ENCODE peak calls at places on chromosomes 6 and 20, in six cellular contexts. H, Q, W, B, X and T are unnamed samples.
A peak's percentile ranks its signal among the peaks of the same experiment; 100 is the strongest.

GRCh38 chr6:128417698-128418097 is 102.7 kb downstream of the PTPRK start:
- DNase-seq in W (no peak), B (no peak), H (no peak), X (no peak), Q (no peak), T (no peak)

GRCh38 chr20:44644384-44645131 is 6.9 kb downstream of the ADA start:
- DNase-seq in W (peak; percentile 12), H (no peak), X (no peak), B (no peak), Q (no peak), T (peak; percentile 64)

GRCh38 chr6:135451617-135452190 is 45.8 kb downstream of the AHI1 start:
- DNase-seq in H (peak; percentile 57), X (no peak), B (peak; percentile 7), Q (no peak), W (no peak), T (no peak)

GRCh38 chr20:50224052-50224451 is 33.4 kb downstream of the CEBPB start:
- DNase-seq in X (no peak), W (no peak), H (no peak), B (no peak), Q (no peak), T (no peak)

GRCh38 chr20:13105864-13106457 is 97.2 kb downstream of the SPTLC3 start:
- DNase-seq in B (peak; percentile 7), W (no peak), Q (no peak), H (peak; percentile 56), X (no peak), T (no peak)

GRCh38 chr6:113359155-113360140 is 497.7 kb upstream of the MARCKS start:
- DNase-seq in Q (no peak), H (peak; percentile 42), X (no peak), W (no peak), B (peak; percentile 44), T (no peak)

GRCh38 chr20:47397652-47398301 is 41.3 kb upstream of the ZMYND8 start:
- DNase-seq in W (no peak), Q (no peak), X (no peak), H (no peak), B (no peak), T (no peak)

GRCh38 chr6:47532981-47533585 is 55.5 kb downstream of the CD2AP start:
- DNase-seq in Q (no peak), X (no peak), H (no peak), B (no peak), W (no peak), T (no peak)

GRCh38 chr6:6696867-6697531 is 108.5 kb downstream of the LY86 start:
- DNase-seq in W (no peak), X (peak; percentile 85), Q (no peak), H (peak; percentile 78), B (peak; percentile 45), T (peak; percentile 69)

GRCh38 chr6:6695711-6696048 is 107.2 kb downstream of the LY86 start:
- DNase-seq in B (no peak), H (peak; percentile 67), X (no peak), W (no peak), Q (no peak), T (no peak)

GRCh38 chr6:6694825-6695710 is 106.5 kb downstream of the LY86 start:
- DNase-seq in B (no peak), W (no peak), H (no peak), Q (no peak), X (peak; percentile 89), T (no peak)

GRCh38 chr6:6697620-6698019 is 109.1 kb downstream of the LY86 start:
- DNase-seq in Q (no peak), B (no peak), H (no peak), W (no peak), X (no peak), T (no peak)

DNA sequence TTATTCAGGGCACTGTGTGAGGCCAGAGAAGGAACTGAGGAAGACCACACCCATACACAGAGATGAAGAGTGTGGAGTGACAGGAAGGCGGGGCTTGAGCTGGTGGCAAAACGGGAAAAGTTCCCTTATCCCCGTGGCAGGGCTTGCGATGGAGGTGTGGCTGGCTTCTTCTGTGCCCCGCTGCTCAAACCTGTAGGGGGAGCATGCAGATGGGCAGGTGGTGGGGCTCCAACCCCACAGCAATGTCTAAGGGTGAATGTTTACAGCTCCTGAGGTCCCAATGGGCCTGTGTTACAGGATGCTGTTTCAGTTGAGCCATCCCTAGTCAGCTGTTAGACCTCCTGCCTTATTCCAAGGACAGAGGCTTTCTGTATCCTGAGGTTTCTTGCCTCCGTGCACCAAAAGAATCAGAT is 105.9 kb downstream of the LY86 start:
- DNase-seq in B (no peak), Q (no peak), W (no peak), H (no peak), X (peak; percentile 76), T (no peak)
- TF ChIP-seq CTCF in B (no peak), Q (no peak), W (no peak), H (no peak), X (no peak), T (no peak)

DNA sequence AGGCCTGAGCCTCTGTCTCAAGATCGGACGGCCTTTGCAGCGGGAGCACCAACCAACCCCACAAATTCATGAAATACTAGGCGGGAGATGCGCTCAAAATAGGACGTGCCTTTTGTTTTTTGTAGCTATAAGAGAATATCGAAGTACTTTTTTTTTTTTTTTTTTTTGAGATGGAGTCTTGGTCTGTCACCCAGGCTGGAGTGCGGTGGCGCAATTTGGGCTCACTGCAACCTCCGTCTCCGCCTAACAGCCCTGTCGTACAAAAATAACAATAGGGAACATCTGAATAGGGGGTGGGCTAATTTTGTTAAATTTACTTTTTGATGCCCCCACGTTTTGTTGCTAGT is 5.9 kb upstream of the TUBB2A start:
- DNase-seq in Q (no peak), B (no peak), W (no peak), H (no peak), X (peak; percentile 59), T (no peak)
- TF ChIP-seq CTCF in Q (no peak), B (peak; percentile 9), W (no peak), H (no peak), X (no peak), T (no peak)

DNA sequence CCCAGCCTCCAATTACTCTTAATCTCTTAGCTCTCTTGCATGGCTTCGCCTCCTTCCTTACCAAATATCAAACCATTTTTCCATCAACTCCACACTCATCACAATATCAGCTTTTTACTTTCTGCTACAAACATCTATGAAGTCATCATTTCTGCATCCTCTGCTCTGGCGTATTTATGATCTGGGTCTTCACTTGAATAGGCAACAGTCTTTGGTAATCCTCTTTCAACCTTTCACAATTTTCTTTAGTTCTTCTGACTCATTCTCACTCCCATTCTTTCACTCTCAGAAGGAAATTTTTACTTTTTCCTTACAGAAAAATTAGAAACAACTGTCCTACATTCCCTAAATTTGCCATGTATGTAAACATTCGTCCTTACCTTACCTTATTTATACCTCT is 522.4 kb downstream of the HDGFL1 start:
- DNase-seq in H (peak; percentile 73), Q (no peak), W (no peak), X (no peak), B (no peak), T (no peak)
- TF ChIP-seq CTCF in H (no peak), Q (no peak), W (no peak), X (no peak), B (no peak), T (no peak)

GRCh38 chr6:161557333-161558107 is 283.7 kb upstream of the AGPAT4 start:
- DNase-seq in Q (no peak), H (no peak), B (no peak), X (no peak), W (no peak), T (no peak)
- TF ChIP-seq CTCF in Q (no peak), H (no peak), B (no peak), X (no peak), W (no peak), T (no peak)

GRCh38 chr20:61640846-61641245 is 388.8 kb downstream of the CDH4 start:
- DNase-seq in X (no peak), Q (no peak), B (no peak), H (no peak), W (no peak), T (no peak)

GRCh38 chr20:61646453-61646852 is 394.4 kb downstream of the CDH4 start:
- DNase-seq in Q (no peak), B (no peak), W (no peak), H (no peak), X (no peak), T (no peak)

GRCh38 chr20:61646986-61647385 is 394.9 kb downstream of the CDH4 start:
- DNase-seq in X (no peak), B (no peak), W (no peak), Q (no peak), H (no peak), T (no peak)

GRCh38 chr20:61644387-61645076 is 392.5 kb downstream of the CDH4 start:
- DNase-seq in Q (no peak), H (no peak), X (no peak), B (no peak), W (no peak), T (no peak)

DNA sequence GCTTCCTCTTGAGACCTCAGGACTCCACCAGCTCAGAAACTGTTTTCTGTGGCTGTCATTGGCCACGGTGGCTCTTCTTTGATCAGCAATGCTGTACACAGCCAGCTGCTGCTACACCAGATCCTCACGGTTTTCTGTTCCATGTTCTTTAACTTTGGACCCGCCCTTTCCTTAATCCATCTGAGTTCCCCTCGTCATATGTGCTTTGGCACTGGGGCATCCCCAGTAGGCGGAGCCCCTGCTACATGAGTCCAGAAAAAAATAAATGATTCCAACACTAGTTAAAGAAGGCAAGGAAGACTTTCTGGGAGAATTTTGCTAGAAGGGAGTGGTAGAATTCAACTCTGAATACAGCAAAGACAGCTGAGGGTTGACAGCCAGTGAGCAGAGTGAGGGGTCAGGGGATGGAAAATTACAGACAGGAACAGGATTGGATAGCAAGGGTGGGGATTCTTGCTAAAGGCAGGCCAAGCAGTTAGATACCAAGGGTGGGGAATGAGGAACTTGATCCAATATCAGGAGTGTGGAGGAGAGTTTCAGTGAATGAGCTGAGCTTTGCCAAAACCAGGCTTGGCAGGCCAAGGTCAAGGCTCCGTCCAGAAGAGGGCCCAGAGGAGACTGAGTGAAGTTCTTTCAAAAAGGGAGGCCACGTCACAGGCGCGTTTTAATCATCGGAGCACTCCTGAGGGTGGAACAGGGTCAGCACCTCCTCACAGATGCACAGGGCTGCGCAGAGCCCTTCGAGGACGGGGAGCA is 391.7 kb downstream of the CDH4 start:
- DNase-seq in W (no peak), X (no peak), B (no peak), H (peak; percentile 16), Q (no peak), T (no peak)
- TF ChIP-seq CTCF in W (no peak), X (no peak), B (no peak), H (no peak), Q (no peak), T (no peak)

GRCh38 chr6:168935628-168936010 is 318.0 kb downstream of the THBS2 start:
- DNase-seq in X (no peak), B (no peak), W (no peak), H (no peak), Q (no peak), T (no peak)
- TF ChIP-seq CTCF in X (no peak), B (no peak), W (no peak), H (no peak), Q (no peak), T (no peak)

DNA sequence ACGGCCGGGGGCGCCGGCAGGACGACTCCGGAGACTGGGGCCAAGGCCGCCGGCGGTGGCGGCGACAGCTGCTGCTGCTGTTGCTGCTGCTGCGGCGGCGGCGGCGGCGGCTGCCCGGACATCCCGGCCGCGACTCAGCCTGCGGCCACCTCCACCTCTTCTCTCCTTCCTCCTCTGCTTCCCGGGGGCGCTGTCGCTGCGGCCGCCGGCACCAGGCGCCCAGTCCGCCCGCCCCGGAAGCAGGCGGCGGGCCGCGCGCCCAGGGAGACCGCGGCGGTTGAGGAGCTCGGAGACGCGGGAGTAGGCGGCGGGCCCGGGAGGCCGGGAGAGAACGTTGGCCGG is 280 bp downstream of the RANBP9 start:
- DNase-seq in H (no peak), B (no peak), X (peak; percentile 84), W (no peak), Q (no peak), T (peak; percentile 74)
- TF ChIP-seq CTCF in H (no peak), B (peak; percentile 26), X (no peak), W (no peak), Q (no peak), T (no peak)